ENCODE peak calls at places on chromosomes 6 and 20, in six cellular contexts. R is A549, E is HCT116, W is K562, Z is GM12878, A is HepG2. T is an unnamed sample.

GRCh38 chr20:36349384-36350170 is 43.4 kb downstream of the DLGAP4 start:
- DNase-seq in R (no peak), E (no peak), W (no peak), Z (no peak), A (no peak), T (peak; percentile 72)

GRCh38 chr20:18009116-18009515 is 40.3 kb downstream of the MGME1 start:
- DNase-seq in R (no peak), E (no peak), W (no peak), Z (no peak), A (no peak), T (no peak)

GRCh38 chr6:139250296-139251274 is 41.2 kb downstream of the TXLNB start:
- DNase-seq in R (peak; percentile 53), E (peak; percentile 55), W (peak; percentile 61), Z (no peak), A (peak; percentile 58), T (peak; percentile 64)

GRCh38 chr6:47057830-47058540 is 15.9 kb upstream of the ADGRF1 start:
- DNase-seq in R (peak; percentile 46), E (no peak), W (no peak), Z (no peak), A (peak; percentile 45), T (no peak)

GRCh38 chr6:76230711-76231110 is 158.2 kb upstream of the IMPG1 start:
- DNase-seq in R (peak; percentile 12), E (peak; percentile 29), W (no peak), Z (no peak), A (peak; percentile 5), T (no peak)

GRCh38 chr6:686528-686927 is 6.4 kb downstream of the EXOC2 start:
- DNase-seq in R (no peak), E (no peak), W (peak; percentile 26), Z (no peak), A (peak; percentile 42), T (no peak)

GRCh38 chr6:1708141-1708540 is 98.4 kb downstream of the FOXC1 start:
- DNase-seq in R (no peak), E (no peak), W (no peak), Z (no peak), A (no peak), T (no peak)

GRCh38 chr20:62320581-62321354 is 18.0 kb downstream of the ADRM1 start:
- DNase-seq in R (peak; percentile 71), E (peak; percentile 10), W (peak; percentile 91), Z (no peak), A (no peak), T (peak; percentile 82)

GRCh38 chr6:4091926-4092325 is 13.0 kb upstream of the FAM217A start:
- DNase-seq in R (no peak), E (no peak), W (no peak), Z (no peak), A (no peak), T (no peak)

GRCh38 chr20:62768815-62769287 is 27.4 kb upstream of the MRGBP start:
- DNase-seq in R (no peak), E (no peak), W (no peak), Z (no peak), A (no peak), T (no peak)

GRCh38 chr6:29597184-29597583 is 12.3 kb downstream of the OR2H2 start:
- DNase-seq in R (no peak), E (no peak), W (no peak), Z (no peak), A (no peak), T (no peak)

GRCh38 chr20:48737463-48738093 is 90.2 kb downstream of the PREX1 start:
- DNase-seq in R (no peak), E (no peak), W (no peak), Z (no peak), A (no peak), T (no peak)

GRCh38 chr6:1575213-1576041 is 34.3 kb upstream of the FOXC1 start:
- DNase-seq in R (no peak), E (no peak), W (no peak), Z (peak; percentile 67), A (peak; percentile 23), T (no peak)

GRCh38 chr6:129845696-129846095 is 15.4 kb downstream of the TMEM244 start:
- DNase-seq in R (no peak), E (no peak), W (no peak), Z (no peak), A (no peak), T (no peak)

GRCh38 chr6:108630050-108630714 is 69.5 kb downstream of the FOXO3 start:
- DNase-seq in R (no peak), E (no peak), W (no peak), Z (no peak), A (no peak), T (no peak)

GRCh38 chr6:106094964-106095335 is 8.8 kb downstream of the PRDM1 start:
- DNase-seq in R (no peak), E (no peak), W (no peak), Z (no peak), A (no peak), T (no peak)
- TF ChIP-seq MAX in R (no peak), E (no peak), W (no peak), Z (no peak), A (no peak), T (no peak)

GRCh38 chr20:58075980-58076749 is 152.3 kb downstream of the ANKRD60 start:
- DNase-seq in R (no peak), E (no peak), W (no peak), Z (no peak), A (no peak), T (peak; percentile 50)

GRCh38 chr20:58081842-58082241 is 146.6 kb downstream of the ANKRD60 start:
- DNase-seq in R (no peak), E (no peak), W (no peak), Z (no peak), A (no peak), T (no peak)

GRCh38 chr20:58077282-58077681 is 151.2 kb downstream of the ANKRD60 start:
- DNase-seq in R (no peak), E (no peak), W (peak; percentile 12), Z (no peak), A (no peak), T (no peak)

GRCh38 chr20:58075565-58075964 is 152.9 kb downstream of the ANKRD60 start:
- DNase-seq in R (no peak), E (no peak), W (no peak), Z (no peak), A (no peak), T (peak; percentile 52)

DNA sequence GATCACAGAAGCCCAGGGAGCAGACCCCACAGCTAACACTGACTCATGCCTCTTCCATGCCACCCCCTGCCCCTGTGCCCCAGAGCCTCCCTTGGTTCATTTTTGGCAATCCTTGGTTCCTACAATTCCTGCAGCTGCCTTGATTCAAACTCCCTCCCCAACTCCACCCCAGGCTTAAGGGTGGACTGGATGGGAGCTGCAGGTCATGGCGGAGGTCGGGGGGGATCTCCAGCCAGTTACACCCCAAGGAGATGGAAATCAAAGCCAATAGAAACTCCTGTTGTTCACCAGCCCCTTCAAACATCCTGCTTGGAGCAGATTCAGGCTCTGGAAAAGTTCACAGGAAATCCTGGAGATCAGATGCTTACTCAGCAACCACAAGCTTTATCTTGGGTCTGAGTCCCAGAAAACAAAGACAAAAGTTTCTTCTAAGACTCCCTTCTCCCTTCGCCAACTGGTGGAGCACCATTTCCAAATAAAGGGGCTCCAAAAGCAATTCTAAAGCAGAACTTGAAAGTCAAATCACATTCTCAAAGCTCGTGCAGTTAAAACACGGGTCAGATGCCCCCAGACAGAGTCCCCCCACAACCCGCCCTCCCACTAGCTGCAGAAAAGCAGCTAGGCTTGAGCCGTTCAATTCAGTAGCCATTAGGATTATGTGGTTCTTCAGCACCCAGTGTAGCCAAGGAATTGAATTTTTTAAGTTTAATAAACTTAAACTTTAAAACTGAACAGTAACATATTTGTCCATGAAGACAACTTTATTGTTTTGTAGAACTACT is 149.5 kb downstream of the ANKRD60 start:
- DNase-seq in R (no peak), E (no peak), W (no peak), Z (no peak), A (no peak), T (no peak)
- TF ChIP-seq REST in R (no peak), E (no peak), W (no peak), Z (no peak), A (no peak), T (no peak)

DNA sequence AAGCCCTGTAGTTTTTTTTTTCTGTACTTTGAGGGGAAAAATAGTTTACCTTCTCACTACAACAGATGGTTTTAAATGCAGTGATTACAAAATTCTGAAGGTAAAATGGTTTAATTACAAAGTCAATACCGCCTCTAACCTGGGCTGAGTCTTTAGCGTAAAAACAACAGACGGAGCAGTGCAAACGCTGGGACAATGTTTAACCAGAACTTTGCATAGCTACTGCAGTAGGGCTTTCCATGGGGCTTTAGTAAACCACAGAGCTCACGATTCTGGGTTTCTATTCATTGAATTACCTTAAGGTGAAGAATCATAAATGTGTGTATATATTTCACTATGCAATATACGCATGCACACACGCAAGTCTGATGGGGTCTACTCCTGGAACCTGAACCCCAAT is 77.9 kb downstream of the RFX6 start:
- DNase-seq in R (no peak), E (no peak), W (no peak), Z (no peak), A (peak; percentile 85), T (no peak)
- TF ChIP-seq MAX in R (no peak), E (no peak), W (no peak), Z (no peak), A (no peak), T (no peak)

DNA sequence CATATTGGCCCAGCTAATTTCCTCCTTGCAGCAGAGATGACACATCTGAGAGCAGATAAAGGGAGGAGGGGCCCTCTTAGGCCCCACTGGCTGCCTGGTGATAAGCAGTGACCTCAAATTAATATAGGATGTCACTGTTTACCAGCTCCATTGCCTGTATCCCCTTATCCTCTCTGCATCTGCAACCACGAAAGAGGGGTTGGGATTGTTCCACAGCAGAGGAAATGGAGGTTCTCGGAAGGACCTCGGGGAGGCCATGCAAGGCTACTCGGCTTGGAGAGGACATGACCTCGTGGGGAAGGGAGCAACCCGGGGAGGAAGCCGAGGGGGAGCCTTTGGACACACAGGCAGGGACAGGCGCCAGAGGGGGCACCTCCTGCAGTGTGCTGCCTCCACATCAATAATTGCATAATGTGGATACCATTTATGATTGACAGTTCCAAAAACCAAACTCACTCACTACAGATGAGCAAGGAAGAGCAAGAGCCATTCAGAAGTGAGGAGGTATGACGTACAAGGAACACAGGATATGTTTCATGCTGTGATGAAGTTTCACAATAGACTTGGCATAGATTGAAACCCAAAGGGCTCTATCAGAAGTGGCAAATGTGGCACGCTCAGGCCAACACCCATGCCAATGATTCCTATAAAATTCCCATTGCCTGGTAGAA is 177.2 kb upstream of the RNF24 start:
- DNase-seq in R (peak; percentile 86), E (no peak), W (peak; percentile 87), Z (no peak), A (no peak), T (no peak)
- TF ChIP-seq REST in R (no peak), E (no peak), W (no peak), Z (no peak), A (no peak), T (no peak)

DNA sequence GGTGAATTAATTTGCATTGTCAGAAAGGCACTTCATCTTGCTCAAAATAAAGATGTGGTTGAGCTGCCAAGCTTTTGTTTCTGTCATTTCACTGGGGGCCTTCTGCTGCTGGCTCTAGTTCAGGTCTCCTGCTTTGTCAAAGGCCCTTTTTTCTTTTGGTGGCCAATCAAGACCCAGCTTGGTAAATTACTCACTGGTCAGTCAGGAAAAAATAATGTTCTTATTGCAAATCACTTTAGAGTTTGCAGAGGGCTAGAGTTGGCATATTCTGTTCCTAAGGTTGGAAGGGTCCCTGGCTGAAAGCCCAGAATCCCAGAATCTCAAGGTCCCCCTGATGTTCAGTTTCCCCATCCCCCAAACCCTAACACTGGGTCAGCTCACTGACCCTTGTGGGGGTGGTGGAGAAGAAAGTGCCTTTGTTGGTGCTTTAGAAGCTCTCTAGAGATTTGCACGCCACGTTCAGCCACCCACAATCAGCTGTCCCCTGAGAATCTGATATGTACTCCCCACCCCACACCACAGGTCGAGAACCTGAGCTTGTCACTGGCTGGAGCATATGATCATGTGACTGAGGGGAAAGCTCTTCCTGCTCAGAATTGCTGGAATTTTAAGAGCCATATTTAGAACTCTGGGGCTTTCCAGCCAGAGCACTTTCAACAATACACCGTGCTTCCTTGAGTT is 21.7 kb upstream of the BNIP5 start:
- DNase-seq in R (no peak), E (no peak), W (no peak), Z (peak; percentile 75), A (peak; percentile 34), T (no peak)
- TF ChIP-seq MAX in R (no peak), E (no peak), W (no peak), Z (peak; percentile 58), A (no peak), T (no peak)